ENCODE peak calls at places on chromosome 21, in four cellular contexts. I, L, V and A are unnamed samples.

GRCh38 chr21:23853796-23854379 is 1753.4 kb downstream of the MRPL39 start:
- DNase-seq in I (peak), L (no peak), V (no peak), A (peak)

GRCh38 chr21:40562603-40563002 is 284.4 kb downstream of the DSCAM start:
- DNase-seq in I (no peak), L (no peak), V (no peak), A (no peak)

GRCh38 chr21:21664871-21665270 is 666.7 kb downstream of the NCAM2 start:
- DNase-seq in I (no peak), L (no peak), V (no peak), A (no peak)

GRCh38 chr21:17613242-17613676 is 558 bp upstream of the BTG3 start:
- DNase-seq in I (no peak), L (no peak), V (no peak), A (peak)

GRCh38 chr21:26865857-26866256 is 20.6 kb upstream of the ADAMTS1 start:
- DNase-seq in I (no peak), L (no peak), V (no peak), A (no peak)

GRCh38 chr21:17051054-17051453 is 461.8 kb upstream of the CXADR start:
- DNase-seq in I (no peak), L (no peak), V (no peak), A (no peak)

GRCh38 chr21:17428980-17429379 is 83.9 kb upstream of the CXADR start:
- DNase-seq in I (no peak), L (no peak), V (no peak), A (no peak)

GRCh38 chr21:33909756-33910155 is 5.8 kb downstream of the ATP5PO start:
- DNase-seq in I (no peak), L (no peak), V (no peak), A (no peak)

GRCh38 chr21:18991846-18992245 is 588.3 kb upstream of the TMPRSS15 start:
- DNase-seq in I (no peak), L (no peak), V (no peak), A (no peak)

GRCh38 chr21:29299046-29299905 is 554 bp downstream of the BACH1 start:
- DNase-seq in I (peak), L (no peak), V (peak), A (peak)

GRCh38 chr21:29181799-29182470 is 51.5 kb downstream of the MAP3K7CL start:
- DNase-seq in I (no peak), L (no peak), V (peak), A (peak)

GRCh38 chr21:31503939-31504338 is 155.6 kb upstream of the SOD1 start:
- DNase-seq in I (no peak), L (no peak), V (no peak), A (no peak)

GRCh38 chr21:31501921-31502320 is 157.6 kb upstream of the SOD1 start:
- DNase-seq in I (no peak), L (no peak), V (no peak), A (no peak)

GRCh38 chr21:31500976-31501375 is 156.9 kb upstream of the TIAM1 start:
- DNase-seq in I (no peak), L (no peak), V (no peak), A (no peak)

GRCh38 chr21:31503467-31503866 is 156.0 kb upstream of the SOD1 start:
- DNase-seq in I (no peak), L (no peak), V (no peak), A (no peak)

GRCh38 chr21:31502537-31503143 is 156.9 kb upstream of the SOD1 start:
- DNase-seq in I (no peak), L (no peak), V (no peak), A (no peak)
- TF ChIP-seq RNF2 in I (no peak), L (no peak), V (no peak), A (no peak)

GRCh38 chr21:37601027-37601426 is 234.5 kb downstream of the DYRK1A start:
- DNase-seq in I (no peak), L (no peak), V (no peak), A (no peak)

GRCh38 chr21:37603129-37603528 is 236.6 kb downstream of the DYRK1A start:
- DNase-seq in I (no peak), L (no peak), V (no peak), A (no peak)

GRCh38 chr21:37606549-37606948 is 240.0 kb downstream of the DYRK1A start:
- DNase-seq in I (no peak), L (no peak), V (no peak), A (no peak)

GRCh38 chr21:37605006-37605405 is 238.4 kb downstream of the DYRK1A start:
- DNase-seq in I (no peak), L (no peak), V (no peak), A (no peak)

GRCh38 chr21:37601915-37602314 is 235.3 kb downstream of the DYRK1A start:
- DNase-seq in I (no peak), L (no peak), V (no peak), A (no peak)
- TF ChIP-seq USF2 in I (no peak), L (no peak), V (no peak), A (no peak)

DNA sequence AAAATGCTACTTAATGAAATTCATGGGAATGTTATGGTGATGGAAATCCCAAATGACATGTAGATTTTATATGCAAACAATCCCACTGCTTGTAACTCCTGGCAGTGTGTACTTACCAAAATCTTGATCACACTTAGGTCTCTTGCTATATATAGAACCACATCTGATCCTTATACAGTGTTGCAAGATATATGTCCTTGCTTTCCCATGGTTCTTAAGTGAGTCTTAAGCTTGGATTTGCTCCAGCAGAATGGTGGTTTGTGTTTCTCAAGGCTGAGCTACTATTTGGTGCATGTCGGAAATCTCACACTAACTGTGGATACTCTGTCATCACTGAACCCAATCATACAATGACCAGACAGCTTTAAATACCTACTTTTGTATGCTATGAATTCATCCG is 50.0 kb downstream of the KCNJ15 start:
- DNase-seq in I (no peak), L (no peak), V (no peak), A (no peak)
- TF ChIP-seq RNF2 in I (no peak), L (no peak), V (no peak), A (no peak)

DNA sequence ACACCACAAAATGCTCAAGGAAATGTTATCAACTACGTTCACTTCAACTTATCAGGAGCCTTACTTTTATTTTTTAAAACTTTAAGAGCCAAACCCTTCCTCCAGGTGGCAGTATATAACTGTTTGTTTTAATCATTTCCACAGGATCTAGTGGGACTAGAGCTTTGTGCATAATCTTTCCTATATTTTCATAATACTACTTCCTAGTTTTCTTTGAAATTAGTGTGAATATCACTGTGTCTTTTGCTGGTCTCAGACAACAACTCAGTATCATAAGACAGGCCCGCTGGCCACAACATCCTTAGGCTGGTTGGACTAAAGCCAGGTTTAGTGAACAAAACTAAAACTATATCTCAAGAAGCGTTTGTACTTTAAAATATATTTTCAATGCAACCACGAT is 145.5 kb downstream of the TIAM1 start:
- DNase-seq in I (peak), L (no peak), V (peak), A (peak)
- TF ChIP-seq USF2 in I (no peak), L (no peak), V (no peak), A (no peak)

DNA sequence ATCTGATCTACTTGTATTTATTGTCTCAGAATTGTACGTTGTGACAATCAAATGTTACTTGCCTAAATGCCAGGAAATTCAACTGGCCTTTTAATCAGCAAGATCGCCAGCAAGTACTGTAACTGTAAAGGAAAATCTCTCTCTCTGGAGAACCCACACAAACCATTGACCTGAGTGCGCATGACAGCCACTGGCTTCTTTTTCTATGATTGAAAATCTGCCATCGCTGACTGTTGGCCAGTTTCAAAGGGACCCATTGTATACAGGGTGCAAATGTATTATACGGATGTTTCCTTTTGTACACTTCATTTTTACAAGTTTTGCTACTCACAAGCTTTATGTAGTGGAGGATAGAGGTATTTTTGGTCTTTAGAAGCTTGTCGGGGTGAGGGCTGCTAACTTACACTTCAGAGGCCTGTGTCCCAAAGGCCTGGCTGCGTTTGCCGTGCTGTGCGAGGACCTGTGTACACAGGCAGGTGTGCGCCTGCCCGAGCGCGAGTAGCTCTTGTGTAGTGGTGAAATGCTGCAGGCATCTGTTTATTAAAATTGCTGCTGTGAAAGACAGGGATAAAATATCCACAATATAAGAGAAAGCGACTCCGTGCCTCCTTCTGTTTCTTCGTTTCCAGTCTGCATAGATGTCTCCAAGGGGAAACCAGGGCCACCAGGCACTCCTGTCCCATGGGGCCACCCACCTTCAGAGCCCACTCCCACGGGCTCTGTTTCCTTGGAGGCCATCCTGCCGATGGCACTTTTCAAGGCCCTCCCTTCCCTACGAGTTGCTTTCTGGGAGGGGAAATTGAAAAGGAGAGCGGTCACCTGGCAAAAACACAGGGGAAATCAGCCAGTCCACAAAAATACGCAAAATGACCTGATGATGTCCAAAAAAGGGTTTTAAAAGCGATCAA is 25.3 kb upstream of the TRAPPC10 start:
- DNase-seq in I (no peak), L (no peak), V (no peak), A (no peak)
- TF ChIP-seq RNF2 in I (no peak), L (no peak), V (no peak), A (no peak)

GRCh38 chr21:35352066-35352770 is 303.1 kb upstream of the RUNX1 start:
- DNase-seq in I (no peak), L (no peak), V (no peak), A (no peak)
- TF ChIP-seq USF2 in I (no peak), L (no peak), V (no peak), A (no peak)

DNA sequence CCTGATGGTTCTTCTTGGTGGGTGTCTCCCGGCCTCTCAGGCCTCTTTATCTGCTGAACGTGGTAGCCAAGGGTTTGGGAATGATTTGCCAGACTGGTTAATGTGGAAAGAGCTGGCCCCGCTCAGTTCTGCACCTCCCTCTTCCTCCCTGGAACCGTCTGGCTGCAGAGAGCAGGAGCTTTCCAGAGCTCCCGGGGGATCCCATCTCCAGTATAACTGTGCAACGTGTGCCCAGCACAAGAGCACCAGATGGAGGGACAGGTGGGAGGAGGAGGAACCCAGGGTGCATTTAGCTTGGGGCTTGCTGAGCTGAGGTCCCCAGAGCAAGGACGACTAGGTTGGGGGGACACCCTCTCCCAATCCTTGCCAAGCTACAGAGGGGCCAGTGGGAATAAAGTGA is 5.0 kb downstream of the TFF1 start:
- DNase-seq in I (no peak), L (no peak), V (no peak), A (no peak)
- TF ChIP-seq RNF2 in I (no peak), L (no peak), V (no peak), A (no peak)

DNA sequence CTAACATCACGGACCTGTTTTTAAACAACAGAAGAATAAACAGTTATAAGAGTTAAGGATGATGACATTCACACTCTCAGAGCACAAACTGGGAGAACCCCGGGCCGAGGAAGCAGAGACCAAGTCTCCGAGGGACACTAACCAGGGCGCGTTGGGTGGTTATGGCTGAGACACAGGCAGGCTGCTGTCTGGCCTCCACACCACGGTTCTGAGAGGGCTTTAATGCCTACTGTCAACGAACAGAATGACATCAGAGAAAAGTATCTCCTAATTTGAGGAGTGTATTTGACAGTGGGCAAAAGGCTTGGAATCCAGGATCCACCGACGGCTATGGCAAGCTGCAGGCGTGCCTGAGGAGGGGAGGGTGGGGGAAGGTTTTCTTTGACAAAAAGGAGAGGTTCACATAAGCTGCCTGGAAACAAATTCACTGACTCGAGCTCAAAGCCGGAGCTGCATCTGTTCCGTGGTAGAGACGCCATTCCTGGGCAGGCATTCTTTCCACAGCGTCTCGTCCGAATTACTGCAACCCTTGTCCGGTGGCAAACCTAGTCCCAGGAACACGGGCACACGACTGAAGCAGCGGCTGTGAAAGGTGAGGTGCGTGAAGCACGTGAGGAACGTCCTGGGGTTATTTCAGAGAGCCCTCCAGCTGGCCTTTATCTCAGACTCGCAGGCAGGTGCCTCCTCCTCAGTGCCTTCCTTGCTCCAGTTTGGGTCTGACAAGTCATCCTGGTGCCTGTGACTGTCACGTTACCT is 9.4 kb downstream of the POFUT2 start:
- DNase-seq in I (no peak), L (no peak), V (no peak), A (no peak)
- TF ChIP-seq USF2 in I (no peak), L (no peak), V (no peak), A (no peak)

GRCh38 chr21:25169370-25169769 is 437.9 kb downstream of the MRPL39 start:
- DNase-seq in I (no peak), L (no peak), V (no peak), A (no peak)

GRCh38 chr21:25175938-25176337 is 431.3 kb downstream of the MRPL39 start:
- DNase-seq in I (no peak), L (no peak), V (no peak), A (no peak)

GRCh38 chr21:25171438-25171837 is 435.8 kb downstream of the MRPL39 start:
- DNase-seq in I (no peak), L (no peak), V (no peak), A (no peak)

DNA sequence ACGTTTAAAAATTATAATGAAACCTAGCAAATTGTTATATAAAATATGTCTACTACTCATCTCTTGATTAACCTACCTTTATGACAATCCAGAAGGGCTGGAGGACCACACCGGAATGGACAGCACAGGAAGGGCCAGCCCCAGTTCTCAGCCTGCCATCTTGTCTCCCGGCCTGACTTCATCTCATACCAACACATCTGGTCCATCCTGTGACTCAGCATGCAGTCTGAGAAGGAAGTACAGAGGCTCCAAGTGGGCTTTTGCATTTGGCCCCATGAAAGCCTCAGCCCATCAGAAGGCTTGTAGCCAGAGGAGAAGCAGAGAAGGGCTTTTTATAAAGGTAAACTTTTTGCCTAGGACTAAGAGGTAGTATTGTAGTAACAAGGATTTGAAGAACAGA is 436.6 kb downstream of the MRPL39 start:
- DNase-seq in I (no peak), L (no peak), V (no peak), A (no peak)
- TF ChIP-seq RNF2 in I (no peak), L (no peak), V (no peak), A (no peak)